ENCODE peak calls at places on chromosomes 2 and 18, in nine cellular contexts. One of them, this sample, is unnamed.

GRCh38 chr2:28268386-28268785 is 124.3 kb upstream of the FOSL2 start:
- DNase-seq in A673: no peak
- DNase-seq in spleen: no peak
- DNase-seq in GM12865: no peak
- DNase-seq in endothelial cell: no peak
- DNase-seq in PC-9: no peak
- DNase-seq in IMR-90: no peak
- DNase-seq in GM12864: no peak
- DNase-seq in AG10803: peak
- DNase-seq in this sample: no peak

GRCh38 chr2:232653441-232653840 is 20.0 kb downstream of the EFHD1 start:
- DNase-seq in A673: no peak
- DNase-seq in spleen: no peak
- DNase-seq in GM12865: no peak
- DNase-seq in endothelial cell: no peak
- DNase-seq in PC-9: no peak
- DNase-seq in IMR-90: no peak
- DNase-seq in GM12864: no peak
- DNase-seq in AG10803: no peak
- DNase-seq in this sample: no peak

GRCh38 chr2:29921560-29921915 is at the start of gene ALK:
- DNase-seq in A673: peak
- DNase-seq in spleen: peak
- DNase-seq in GM12865: peak
- DNase-seq in endothelial cell: peak
- DNase-seq in PC-9: no peak
- DNase-seq in IMR-90: peak
- DNase-seq in GM12864: no peak
- DNase-seq in AG10803: peak
- DNase-seq in this sample: peak

GRCh38 chr2:43343573-43344304 is 117.3 kb upstream of the ZFP36L2 start:
- DNase-seq in A673: no peak
- DNase-seq in spleen: no peak
- DNase-seq in GM12865: no peak
- DNase-seq in endothelial cell: no peak
- DNase-seq in PC-9: no peak
- DNase-seq in IMR-90: peak
- DNase-seq in GM12864: no peak
- DNase-seq in AG10803: peak
- DNase-seq in this sample: peak

GRCh38 chr2:160876029-160876428 is 284.2 kb upstream of the TANK start:
- DNase-seq in A673: no peak
- DNase-seq in spleen: no peak
- DNase-seq in GM12865: no peak
- DNase-seq in endothelial cell: no peak
- DNase-seq in PC-9: no peak
- DNase-seq in IMR-90: no peak
- DNase-seq in GM12864: no peak
- DNase-seq in AG10803: no peak
- DNase-seq in this sample: no peak

GRCh38 chr2:240586919-240587800 is 626 bp downstream of the CAPN10 start:
- DNase-seq in A673: peak
- DNase-seq in spleen: peak
- DNase-seq in GM12865: peak
- DNase-seq in endothelial cell: no peak
- DNase-seq in PC-9: peak
- DNase-seq in IMR-90: no peak
- DNase-seq in GM12864: no peak
- DNase-seq in AG10803: no peak
- DNase-seq in this sample: no peak

GRCh38 chr18:23580677-23581367 is 5.5 kb downstream of the NPC1 start:
- DNase-seq in A673: no peak
- DNase-seq in spleen: no peak
- DNase-seq in GM12865: no peak
- DNase-seq in endothelial cell: no peak
- DNase-seq in PC-9: peak
- DNase-seq in IMR-90: peak
- DNase-seq in GM12864: no peak
- DNase-seq in AG10803: peak
- DNase-seq in this sample: peak

GRCh38 chr18:59765343-59765742 is 68.1 kb upstream of the CCBE1 start:
- DNase-seq in A673: no peak
- DNase-seq in spleen: no peak
- DNase-seq in GM12865: no peak
- DNase-seq in endothelial cell: no peak
- DNase-seq in PC-9: no peak
- DNase-seq in IMR-90: no peak
- DNase-seq in GM12864: no peak
- DNase-seq in AG10803: no peak
- DNase-seq in this sample: no peak

GRCh38 chr2:183079335-183079775 is 808 bp downstream of the DUSP19 start:
- DNase-seq in A673: peak
- DNase-seq in spleen: no peak
- DNase-seq in GM12865: no peak
- DNase-seq in endothelial cell: no peak
- DNase-seq in PC-9: no peak
- DNase-seq in IMR-90: no peak
- DNase-seq in GM12864: no peak
- DNase-seq in AG10803: peak
- DNase-seq in this sample: no peak

GRCh38 chr18:9177047-9177446 is 40.5 kb downstream of the ANKRD12 start:
- DNase-seq in A673: no peak
- DNase-seq in spleen: no peak
- DNase-seq in GM12865: no peak
- DNase-seq in endothelial cell: no peak
- DNase-seq in PC-9: no peak
- DNase-seq in IMR-90: no peak
- DNase-seq in GM12864: no peak
- DNase-seq in AG10803: no peak
- DNase-seq in this sample: no peak

GRCh38 chr2:24454258-24454657 is 36.8 kb upstream of the NCOA1 start:
- DNase-seq in A673: peak
- DNase-seq in spleen: no peak
- DNase-seq in GM12865: no peak
- DNase-seq in endothelial cell: no peak
- DNase-seq in PC-9: no peak
- DNase-seq in IMR-90: peak
- DNase-seq in GM12864: no peak
- DNase-seq in AG10803: peak
- DNase-seq in this sample: peak

DNA sequence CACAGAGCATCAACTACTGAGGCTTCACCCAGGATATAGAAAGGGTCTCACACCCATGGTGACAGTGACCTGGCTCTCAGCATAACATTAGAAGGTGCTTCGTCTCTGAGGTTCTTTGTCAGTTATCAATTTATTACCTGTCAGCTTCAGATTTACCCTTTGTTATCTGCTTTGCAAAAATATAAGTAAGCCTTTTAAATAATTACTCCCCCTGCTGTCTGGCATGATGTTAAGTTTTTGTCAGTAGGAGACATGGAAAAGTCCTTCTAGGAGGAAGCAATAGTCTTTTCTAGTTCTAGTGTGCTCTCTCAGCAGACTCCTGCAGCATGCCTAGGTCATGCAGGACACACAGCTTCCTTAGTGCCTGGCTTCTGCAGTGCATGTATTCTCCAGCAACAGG is 149.9 kb downstream of the RDH14 start:
- DNase-seq in A673: no peak
- DNase-seq in spleen: no peak
- DNase-seq in GM12865: no peak
- DNase-seq in endothelial cell: no peak
- DNase-seq in PC-9: no peak
- DNase-seq in IMR-90: no peak
- DNase-seq in GM12864: no peak
- DNase-seq in AG10803: no peak
- DNase-seq in this sample: no peak
- TF ChIP-seq CTCF in A673: no peak
- TF ChIP-seq CTCF in spleen: no peak
- TF ChIP-seq CTCF in GM12865: no peak
- TF ChIP-seq CTCF in endothelial cell: no peak
- TF ChIP-seq CTCF in PC-9: no peak
- TF ChIP-seq CTCF in IMR-90: no peak
- TF ChIP-seq CTCF in GM12864: no peak
- TF ChIP-seq CTCF in AG10803: no peak
- TF ChIP-seq CTCF in this sample: no peak

GRCh38 chr2:140869107-140869506 is 1261.7 kb downstream of the LRP1B start:
- DNase-seq in A673: no peak
- DNase-seq in spleen: no peak
- DNase-seq in GM12865: no peak
- DNase-seq in endothelial cell: no peak
- DNase-seq in PC-9: no peak
- DNase-seq in IMR-90: no peak
- DNase-seq in GM12864: no peak
- DNase-seq in AG10803: no peak
- DNase-seq in this sample: no peak

GRCh38 chr2:140861666-140862065 is 1269.2 kb downstream of the LRP1B start:
- DNase-seq in A673: no peak
- DNase-seq in spleen: no peak
- DNase-seq in GM12865: no peak
- DNase-seq in endothelial cell: no peak
- DNase-seq in PC-9: no peak
- DNase-seq in IMR-90: no peak
- DNase-seq in GM12864: no peak
- DNase-seq in AG10803: no peak
- DNase-seq in this sample: no peak

GRCh38 chr2:140865851-140866250 is 1265.0 kb downstream of the LRP1B start:
- DNase-seq in A673: no peak
- DNase-seq in spleen: no peak
- DNase-seq in GM12865: no peak
- DNase-seq in endothelial cell: no peak
- DNase-seq in PC-9: no peak
- DNase-seq in IMR-90: no peak
- DNase-seq in GM12864: no peak
- DNase-seq in AG10803: no peak
- DNase-seq in this sample: no peak

GRCh38 chr2:140863713-140864112 is 1267.1 kb downstream of the LRP1B start:
- DNase-seq in A673: peak
- DNase-seq in spleen: no peak
- DNase-seq in GM12865: peak
- DNase-seq in endothelial cell: peak
- DNase-seq in PC-9: no peak
- DNase-seq in IMR-90: peak
- DNase-seq in GM12864: peak
- DNase-seq in AG10803: peak
- DNase-seq in this sample: peak
- TF ChIP-seq CTCF in A673: peak
- TF ChIP-seq CTCF in spleen: no peak
- TF ChIP-seq CTCF in GM12865: peak
- TF ChIP-seq CTCF in endothelial cell: peak
- TF ChIP-seq CTCF in PC-9: peak
- TF ChIP-seq CTCF in IMR-90: peak
- TF ChIP-seq CTCF in GM12864: peak
- TF ChIP-seq CTCF in AG10803: peak
- TF ChIP-seq CTCF in this sample: peak

DNA sequence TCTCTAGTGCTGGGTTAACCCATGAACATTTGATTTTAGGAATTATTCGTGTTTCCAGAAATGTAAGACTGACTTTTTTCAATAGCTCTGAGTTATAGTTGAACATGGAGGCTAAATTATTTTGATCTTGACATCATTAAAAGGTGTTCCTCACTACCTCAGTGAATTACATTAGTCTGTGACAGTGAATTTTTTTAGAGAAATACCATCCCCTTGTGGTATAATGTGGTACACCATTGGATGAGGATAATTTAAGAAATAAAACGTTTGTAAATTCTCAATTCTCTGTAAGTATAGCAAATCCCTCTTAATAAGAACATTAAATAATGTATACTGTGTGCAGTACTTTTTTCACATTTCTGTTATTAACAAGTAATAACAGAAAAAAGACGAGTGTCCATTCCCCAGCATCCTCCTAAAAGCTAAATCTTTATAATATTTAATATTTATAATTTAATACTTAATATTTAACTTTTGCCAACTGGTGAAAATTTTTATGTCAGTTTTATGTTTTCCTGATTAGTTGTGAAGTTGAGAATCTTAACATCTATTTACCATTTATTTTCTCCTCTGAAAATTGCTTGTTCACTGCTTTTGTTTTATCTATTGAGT is 70.3 kb upstream of the CWC22 start:
- DNase-seq in A673: peak
- DNase-seq in spleen: no peak
- DNase-seq in GM12865: no peak
- DNase-seq in endothelial cell: no peak
- DNase-seq in PC-9: no peak
- DNase-seq in IMR-90: peak
- DNase-seq in GM12864: no peak
- DNase-seq in AG10803: peak
- DNase-seq in this sample: peak
- TF ChIP-seq CTCF in A673: peak
- TF ChIP-seq CTCF in spleen: no peak
- TF ChIP-seq CTCF in GM12865: peak
- TF ChIP-seq CTCF in endothelial cell: peak
- TF ChIP-seq CTCF in PC-9: peak
- TF ChIP-seq CTCF in IMR-90: peak
- TF ChIP-seq CTCF in GM12864: peak
- TF ChIP-seq CTCF in AG10803: peak
- TF ChIP-seq CTCF in this sample: peak

GRCh38 chr2:199602271-199602895 is 144.6 kb upstream of the SATB2 start:
- DNase-seq in A673: peak
- DNase-seq in spleen: no peak
- DNase-seq in GM12865: no peak
- DNase-seq in endothelial cell: no peak
- DNase-seq in PC-9: no peak
- DNase-seq in IMR-90: no peak
- DNase-seq in GM12864: no peak
- DNase-seq in AG10803: no peak
- DNase-seq in this sample: no peak
- TF ChIP-seq CTCF in A673: peak
- TF ChIP-seq CTCF in spleen: no peak
- TF ChIP-seq CTCF in GM12865: no peak
- TF ChIP-seq CTCF in endothelial cell: no peak
- TF ChIP-seq CTCF in PC-9: no peak
- TF ChIP-seq CTCF in IMR-90: no peak
- TF ChIP-seq CTCF in GM12864: no peak
- TF ChIP-seq CTCF in AG10803: peak
- TF ChIP-seq CTCF in this sample: peak